ENCODE peak calls at places on chromosomes 11 and 22, in five cellular contexts. One of them, this sample, is unnamed.

GRCh38 chr11:105042178-105042577 is 3.0 kb downstream of the CARD16 start:
- DNase-seq in neuronal stem cell: no peak
- DNase-seq in H9: no peak
- DNase-seq in IMR-90: no peak
- DNase-seq in mesenchymal stem cell: no peak
- DNase-seq in this sample: no peak

GRCh38 chr11:77411238-77411637 is 62.7 kb downstream of the PAK1 start:
- DNase-seq in neuronal stem cell: no peak
- DNase-seq in H9: no peak
- DNase-seq in IMR-90: peak
- DNase-seq in mesenchymal stem cell: peak
- DNase-seq in this sample: no peak

GRCh38 chr22:30717331-30717921 is 22.8 kb downstream of the OSBP2 start:
- DNase-seq in neuronal stem cell: no peak
- DNase-seq in H9: no peak
- DNase-seq in IMR-90: peak
- DNase-seq in mesenchymal stem cell: peak
- DNase-seq in this sample: no peak

GRCh38 chr22:46577361-46578249 is 40.2 kb upstream of the CELSR1 start:
- DNase-seq in neuronal stem cell: no peak
- DNase-seq in H9: peak
- DNase-seq in IMR-90: no peak
- DNase-seq in mesenchymal stem cell: no peak
- DNase-seq in this sample: no peak

GRCh38 chr11:70072471-70073187 is 5.5 kb upstream of the ANO1 start:
- DNase-seq in neuronal stem cell: no peak
- DNase-seq in H9: peak
- DNase-seq in IMR-90: no peak
- DNase-seq in mesenchymal stem cell: no peak
- DNase-seq in this sample: no peak

GRCh38 chr11:75429902-75430691 is 2.9 kb downstream of the KLHL35 start:
- DNase-seq in neuronal stem cell: no peak
- DNase-seq in H9: peak
- DNase-seq in IMR-90: peak
- DNase-seq in mesenchymal stem cell: peak
- DNase-seq in this sample: peak

GRCh38 chr22:36015806-36016519 is 12.7 kb downstream of the RBFOX2 start:
- DNase-seq in neuronal stem cell: no peak
- DNase-seq in H9: no peak
- DNase-seq in IMR-90: no peak
- DNase-seq in mesenchymal stem cell: no peak
- DNase-seq in this sample: no peak

GRCh38 chr11:88575876-88576275 is 238.3 kb upstream of the CTSC start:
- DNase-seq in neuronal stem cell: no peak
- DNase-seq in H9: no peak
- DNase-seq in IMR-90: no peak
- DNase-seq in mesenchymal stem cell: no peak
- DNase-seq in this sample: no peak

GRCh38 chr22:35514366-35514765 is 26.3 kb upstream of the RASD2 start:
- DNase-seq in neuronal stem cell: no peak
- DNase-seq in H9: no peak
- DNase-seq in IMR-90: no peak
- DNase-seq in mesenchymal stem cell: no peak
- DNase-seq in this sample: peak

GRCh38 chr22:36850682-36851081 is 10.1 kb upstream of the NCF4 start:
- DNase-seq in neuronal stem cell: no peak
- DNase-seq in H9: no peak
- DNase-seq in IMR-90: no peak
- DNase-seq in mesenchymal stem cell: no peak
- DNase-seq in this sample: no peak

GRCh38 chr11:84969103-84969502 is 658.0 kb downstream of the DLG2 start:
- DNase-seq in neuronal stem cell: no peak
- DNase-seq in H9: no peak
- DNase-seq in IMR-90: no peak
- DNase-seq in mesenchymal stem cell: peak
- DNase-seq in this sample: peak

GRCh38 chr11:44564653-44565007 is 833 bp upstream of the CD82 start:
- DNase-seq in neuronal stem cell: no peak
- DNase-seq in H9: peak
- DNase-seq in IMR-90: peak
- DNase-seq in mesenchymal stem cell: peak
- DNase-seq in this sample: peak
- H2BK120ac ChIP-seq in neuronal stem cell: peak
- H2BK120ac ChIP-seq in H9: no peak
- H2BK120ac ChIP-seq in IMR-90: peak
- H2BK120ac ChIP-seq in mesenchymal stem cell: peak
- H2BK120ac ChIP-seq in this sample: no peak

DNA sequence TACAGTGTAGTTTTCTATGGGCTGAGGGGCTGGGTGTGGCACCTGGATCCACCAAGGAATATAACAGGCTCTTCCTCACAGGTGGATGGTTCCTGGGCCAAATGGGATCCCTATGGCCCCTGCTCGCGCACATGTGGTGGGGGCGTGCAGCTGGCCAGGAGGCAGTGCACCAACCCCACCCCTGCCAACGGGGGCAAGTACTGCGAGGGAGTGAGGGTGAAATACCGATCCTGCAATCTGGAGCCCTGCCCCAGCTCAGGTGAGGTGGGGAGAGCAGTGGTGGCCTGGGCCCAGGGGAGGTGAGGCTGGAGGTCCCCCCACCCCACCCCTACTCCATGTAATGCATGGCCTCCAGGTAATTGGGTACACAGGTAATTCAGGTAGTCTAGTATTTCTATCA is 20.7 kb downstream of the ADAMTS15 start:
- DNase-seq in neuronal stem cell: no peak
- DNase-seq in H9: no peak
- DNase-seq in IMR-90: no peak
- DNase-seq in mesenchymal stem cell: no peak
- DNase-seq in this sample: no peak
- H2AFZ ChIP-seq in neuronal stem cell: no peak
- H2AFZ ChIP-seq in H9: no peak
- H2AFZ ChIP-seq in IMR-90: no peak
- H2AFZ ChIP-seq in mesenchymal stem cell: no peak
- H2AFZ ChIP-seq in this sample: no peak

DNA sequence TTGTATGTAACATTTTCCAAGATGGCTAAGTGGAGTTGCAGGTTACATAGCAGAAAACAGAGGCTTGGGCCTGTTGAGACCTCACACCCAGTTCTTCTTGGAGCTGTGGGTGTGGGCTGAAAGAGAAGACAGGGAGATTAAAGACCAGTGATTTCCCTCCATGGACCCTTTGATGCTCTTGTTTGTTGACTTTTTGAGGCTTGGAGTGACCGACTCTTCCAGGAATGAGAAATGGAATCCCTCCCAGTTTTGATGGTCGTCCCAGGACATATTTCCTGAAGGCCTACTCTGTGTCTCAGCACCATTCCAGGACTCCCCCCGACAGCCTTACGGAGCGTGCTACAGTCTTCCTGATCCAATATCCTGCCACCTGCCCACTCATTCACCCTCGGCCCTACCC is 96.9 kb downstream of the PTPRJ start:
- DNase-seq in neuronal stem cell: no peak
- DNase-seq in H9: no peak
- DNase-seq in IMR-90: peak
- DNase-seq in mesenchymal stem cell: no peak
- DNase-seq in this sample: no peak
- H2BK5ac ChIP-seq in neuronal stem cell: no peak
- H2BK5ac ChIP-seq in H9: no peak
- H2BK5ac ChIP-seq in IMR-90: no peak
- H2BK5ac ChIP-seq in mesenchymal stem cell: no peak
- H2BK5ac ChIP-seq in this sample: no peak

GRCh38 chr11:121688860-121689614 is 236.3 kb upstream of the SORL1-AS1 start:
- DNase-seq in neuronal stem cell: no peak
- DNase-seq in H9: peak
- DNase-seq in IMR-90: no peak
- DNase-seq in mesenchymal stem cell: no peak
- DNase-seq in this sample: no peak
- H2BK120ac ChIP-seq in neuronal stem cell: no peak
- H2BK120ac ChIP-seq in H9: no peak
- H2BK120ac ChIP-seq in IMR-90: peak
- H2BK120ac ChIP-seq in mesenchymal stem cell: no peak
- H2BK120ac ChIP-seq in this sample: peak

GRCh38 chr11:35288817-35289541 is 130.4 kb downstream of the SLC1A2 start:
- DNase-seq in neuronal stem cell: no peak
- DNase-seq in H9: no peak
- DNase-seq in IMR-90: peak
- DNase-seq in mesenchymal stem cell: peak
- DNase-seq in this sample: no peak
- H2AFZ ChIP-seq in neuronal stem cell: no peak
- H2AFZ ChIP-seq in H9: no peak
- H2AFZ ChIP-seq in IMR-90: peak
- H2AFZ ChIP-seq in mesenchymal stem cell: no peak
- H2AFZ ChIP-seq in this sample: no peak

GRCh38 chr11:87300640-87301381 is 263.1 kb downstream of the TMEM135 start:
- DNase-seq in neuronal stem cell: no peak
- DNase-seq in H9: no peak
- DNase-seq in IMR-90: peak
- DNase-seq in mesenchymal stem cell: peak
- DNase-seq in this sample: no peak

GRCh38 chr11:87298155-87298554 is 260.4 kb downstream of the TMEM135 start:
- DNase-seq in neuronal stem cell: no peak
- DNase-seq in H9: no peak
- DNase-seq in IMR-90: no peak
- DNase-seq in mesenchymal stem cell: no peak
- DNase-seq in this sample: no peak

GRCh38 chr11:87296627-87297026 is 258.9 kb downstream of the TMEM135 start:
- DNase-seq in neuronal stem cell: no peak
- DNase-seq in H9: no peak
- DNase-seq in IMR-90: no peak
- DNase-seq in mesenchymal stem cell: no peak
- DNase-seq in this sample: no peak

GRCh38 chr11:87301785-87302540 is 264.2 kb downstream of the TMEM135 start:
- DNase-seq in neuronal stem cell: no peak
- DNase-seq in H9: no peak
- DNase-seq in IMR-90: peak
- DNase-seq in mesenchymal stem cell: no peak
- DNase-seq in this sample: no peak

DNA sequence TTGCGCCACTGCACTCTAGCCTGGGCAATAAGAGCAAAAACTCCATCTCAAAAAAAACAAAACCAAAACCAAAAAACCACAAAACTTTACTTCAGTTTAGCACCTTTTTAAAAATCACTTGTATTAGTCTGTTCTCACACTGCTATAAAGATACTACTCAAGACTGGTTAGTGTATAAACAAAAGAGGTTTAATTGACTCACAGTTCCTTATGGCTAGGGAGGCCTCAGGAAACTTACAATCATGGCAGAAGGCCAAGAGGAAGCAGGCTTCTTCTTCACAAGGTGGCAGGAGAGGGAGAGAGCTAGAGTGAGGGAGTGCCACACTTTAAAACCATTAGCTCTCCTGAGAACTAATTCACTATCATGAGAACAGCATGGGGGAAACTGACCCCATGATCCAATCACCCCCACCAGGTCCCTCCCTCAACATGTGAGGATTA is 261.3 kb downstream of the TMEM135 start:
- DNase-seq in neuronal stem cell: no peak
- DNase-seq in H9: no peak
- DNase-seq in IMR-90: no peak
- DNase-seq in mesenchymal stem cell: peak
- DNase-seq in this sample: no peak
- H2BK5ac ChIP-seq in neuronal stem cell: no peak
- H2BK5ac ChIP-seq in H9: no peak
- H2BK5ac ChIP-seq in IMR-90: no peak
- H2BK5ac ChIP-seq in mesenchymal stem cell: no peak
- H2BK5ac ChIP-seq in this sample: no peak

GRCh38 chr22:39170825-39171622 is 18.5 kb upstream of the CBX7 start:
- DNase-seq in neuronal stem cell: peak
- DNase-seq in H9: peak
- DNase-seq in IMR-90: peak
- DNase-seq in mesenchymal stem cell: peak
- DNase-seq in this sample: peak
- H2BK120ac ChIP-seq in neuronal stem cell: peak
- H2BK120ac ChIP-seq in H9: no peak
- H2BK120ac ChIP-seq in IMR-90: peak
- H2BK120ac ChIP-seq in mesenchymal stem cell: no peak
- H2BK120ac ChIP-seq in this sample: peak

DNA sequence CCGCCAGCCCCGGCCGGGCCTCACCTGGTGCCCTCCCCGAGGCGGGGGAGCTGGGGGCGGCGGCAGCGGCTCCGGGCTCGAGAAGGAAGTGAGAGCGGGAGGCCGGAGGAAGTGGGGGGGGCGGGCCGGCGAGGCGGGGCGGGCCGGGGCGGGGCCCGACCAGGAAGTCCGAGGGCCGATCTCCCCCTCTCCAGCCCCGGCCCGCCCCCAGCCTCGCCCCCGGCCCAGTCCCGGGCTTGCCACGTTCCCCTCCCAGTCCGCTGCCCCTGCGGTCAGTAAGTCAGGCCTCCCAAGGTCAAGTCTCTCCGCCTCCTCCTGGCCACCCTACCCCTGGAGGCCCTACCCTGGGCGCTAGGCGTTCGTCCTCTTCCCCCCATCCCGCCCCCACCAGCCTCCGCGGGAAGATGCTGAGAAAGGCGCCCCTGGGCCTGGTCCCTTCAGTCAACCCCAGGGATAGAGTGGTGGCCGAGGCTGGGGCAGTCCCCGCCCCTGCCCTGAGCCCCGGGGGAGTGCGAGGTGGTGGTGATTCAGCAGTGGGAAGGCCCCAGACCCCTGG is at the start of gene RHOG:
- DNase-seq in neuronal stem cell: peak
- DNase-seq in H9: peak
- DNase-seq in IMR-90: peak
- DNase-seq in mesenchymal stem cell: peak
- DNase-seq in this sample: peak
- H2AFZ ChIP-seq in neuronal stem cell: peak
- H2AFZ ChIP-seq in H9: no peak
- H2AFZ ChIP-seq in IMR-90: peak
- H2AFZ ChIP-seq in mesenchymal stem cell: peak
- H2AFZ ChIP-seq in this sample: peak

GRCh38 chr11:71223081-71223405 is 29.3 kb downstream of the SHANK2 start:
- DNase-seq in neuronal stem cell: no peak
- DNase-seq in H9: no peak
- DNase-seq in IMR-90: no peak
- DNase-seq in mesenchymal stem cell: no peak
- DNase-seq in this sample: no peak
- H2BK5ac ChIP-seq in neuronal stem cell: no peak
- H2BK5ac ChIP-seq in H9: no peak
- H2BK5ac ChIP-seq in IMR-90: no peak
- H2BK5ac ChIP-seq in mesenchymal stem cell: no peak
- H2BK5ac ChIP-seq in this sample: no peak

DNA sequence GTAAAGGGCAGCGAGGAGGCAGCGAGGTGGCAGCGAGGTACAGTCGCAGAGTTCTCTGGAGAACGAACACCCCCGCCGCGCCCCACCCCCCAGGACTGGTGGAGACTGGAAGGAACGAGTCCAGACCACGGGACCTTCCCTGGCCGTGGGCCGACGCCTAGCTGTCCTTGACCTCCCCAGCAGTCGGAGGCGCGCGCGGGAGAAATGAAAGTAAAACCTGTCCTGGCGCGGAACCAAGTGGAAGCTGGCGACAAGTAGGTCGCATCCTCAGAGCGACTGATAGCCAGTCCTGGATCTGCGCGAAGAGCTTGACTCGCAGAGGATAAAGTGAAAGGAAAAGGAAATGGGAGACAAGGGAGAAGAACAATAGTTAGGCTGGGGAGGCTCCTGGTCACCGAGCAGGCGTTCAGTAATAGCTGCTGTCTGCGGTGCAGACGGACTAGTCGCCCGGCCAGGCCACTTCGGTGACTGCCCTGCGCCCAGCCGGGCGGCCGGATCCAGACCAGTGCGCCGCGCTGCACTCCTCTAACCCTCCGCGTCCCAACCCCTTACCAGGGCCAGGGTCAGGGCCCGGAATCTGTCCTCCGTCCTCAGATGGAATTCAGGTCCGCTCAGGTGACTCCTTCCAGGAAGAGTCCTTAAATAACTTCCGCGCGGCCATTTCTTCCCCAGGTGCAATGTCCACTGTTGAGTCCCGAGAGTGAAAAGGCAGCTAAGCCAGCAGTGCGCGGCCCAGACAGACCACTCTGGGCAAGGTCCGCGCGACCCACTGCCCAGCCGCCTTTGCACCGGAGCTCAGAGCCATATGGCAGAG is 1.9 kb upstream of the ADM start:
- DNase-seq in neuronal stem cell: peak
- DNase-seq in H9: peak
- DNase-seq in IMR-90: peak
- DNase-seq in mesenchymal stem cell: peak
- DNase-seq in this sample: peak
- H2BK120ac ChIP-seq in neuronal stem cell: no peak
- H2BK120ac ChIP-seq in H9: no peak
- H2BK120ac ChIP-seq in IMR-90: peak
- H2BK120ac ChIP-seq in mesenchymal stem cell: peak
- H2BK120ac ChIP-seq in this sample: peak

This sample was measured in trophoblast cell.